ENCODE peak calls at places on chromosomes 6 and 20, in five cellular contexts. I is lower leg skin, X is GM06990, T is psoas muscle, H is IMR-90. S is an unnamed sample.

GRCh38 chr6:33977606-33978438 is 168.1 kb downstream of the GRM4 start:
- DNase-seq in H (no peak), X (no peak), I (peak; percentile 56), T (no peak), S (peak; percentile 37)

GRCh38 chr6:5968817-5969726 is 37.7 kb downstream of the NRN1 start:
- DNase-seq in T (peak; percentile 51), X (no peak), I (peak; percentile 88), H (no peak), S (peak; percentile 37)

GRCh38 chr6:124753562-124753961 is 208.7 kb upstream of the RNF217 start:
- DNase-seq in T (no peak), I (no peak), H (no peak), X (no peak), S (no peak)

GRCh38 chr20:44810391-44811149 is at the start of gene RIMS4:
- DNase-seq in I (peak; percentile 72), T (no peak), H (no peak), X (no peak), S (peak; percentile 97)

GRCh38 chr6:96001891-96002575 is 13.7 kb upstream of the FUT9 start:
- DNase-seq in X (no peak), T (no peak), I (no peak), H (no peak), S (no peak)

GRCh38 chr6:159435701-159436100 is 257.3 kb downstream of the SOD2 start:
- DNase-seq in X (no peak), I (no peak), T (no peak), H (no peak), S (no peak)

GRCh38 chr6:4491501-4492260 is 284.5 kb upstream of the CDYL start:
- DNase-seq in H (peak; percentile 37), X (no peak), T (no peak), I (no peak), S (no peak)

GRCh38 chr6:132136976-132137375 is 185.8 kb upstream of the CCN2 start:
- DNase-seq in I (no peak), H (no peak), T (no peak), X (no peak), S (no peak)

GRCh38 chr6:51552400-51552799 is 535.0 kb downstream of the PKHD1 start:
- DNase-seq in H (no peak), T (no peak), I (no peak), X (no peak), S (no peak)

GRCh38 chr6:165616116-165616515 is 46.9 kb downstream of the PDE10A start:
- DNase-seq in H (peak; percentile 18), X (no peak), T (no peak), I (no peak), S (peak; percentile 16)

GRCh38 chr6:82569022-82569421 is 205.4 kb downstream of the TPBG start:
- DNase-seq in H (no peak), X (no peak), I (no peak), T (no peak), S (no peak)

GRCh38 chr6:33429745-33430042 is 9.8 kb downstream of the SYNGAP1 start:
- DNase-seq in T (no peak), X (no peak), I (no peak), H (no peak), S (no peak)

GRCh38 chr20:57390604-57391438 is at the start of gene RBM38:
- DNase-seq in I (no peak), X (peak; percentile 86), H (peak; percentile 49), T (peak; percentile 77), S (peak; percentile 99)

GRCh38 chr6:142407685-142408273 is 106.0 kb downstream of the ADGRG6 start:
- DNase-seq in X (no peak), I (no peak), T (no peak), H (no peak), S (no peak)

GRCh38 chr6:17962436-17963031 is 24.9 kb downstream of the KIF13A start:
- DNase-seq in T (peak; percentile 66), I (no peak), H (peak; percentile 96), X (peak; percentile 21), S (no peak)

GRCh38 chr6:127146935-127147334 is 28.5 kb downstream of the RSPO3 start:
- DNase-seq in I (no peak), T (no peak), X (no peak), H (peak; percentile 82), S (no peak)

GRCh38 chr6:169070506-169071176 is 183.0 kb downstream of the THBS2 start:
- DNase-seq in T (peak; percentile 89), X (no peak), H (peak; percentile 100), I (peak; percentile 95), S (no peak)

GRCh38 chr6:121584591-121585369 is 149.3 kb downstream of the GJA1 start:
- DNase-seq in T (no peak), X (no peak), H (peak; percentile 74), I (no peak), S (no peak)

GRCh38 chr20:21808863-21809664 is 103.6 kb downstream of the PAX1 start:
- DNase-seq in X (peak; percentile 6), H (no peak), T (peak; percentile 31), I (no peak), S (peak; percentile 90)

GRCh38 chr20:14304466-14304865 is 32.9 kb downstream of the FLRT3 start:
- DNase-seq in X (no peak), T (no peak), H (no peak), I (no peak), S (no peak)

GRCh38 chr6:69232506-69233194 is 564.2 kb downstream of the LMBRD1 start:
- DNase-seq in T (peak; percentile 54), X (peak; percentile 52), H (peak; percentile 55), I (no peak), S (peak; percentile 45)

GRCh38 chr6:104404377-104404776 is 455.3 kb downstream of the HACE1 start:
- DNase-seq in T (no peak), H (no peak), I (no peak), X (no peak), S (no peak)

GRCh38 chr6:130681028-130681427 is 146.2 kb upstream of the SMLR1 start:
- DNase-seq in I (no peak), X (no peak), T (no peak), H (peak; percentile 65), S (no peak)

GRCh38 chr20:23120936-23121765 is 35.0 kb upstream of the CD93 start:
- DNase-seq in T (no peak), X (no peak), I (no peak), H (no peak), S (no peak)

GRCh38 chr6:138428943-138429616 is 25.1 kb downstream of the HEBP2 start:
- DNase-seq in X (no peak), T (no peak), H (peak; percentile 77), I (no peak), S (peak; percentile 64)

GRCh38 chr6:128739112-128739511 is 143.8 kb upstream of the LAMA2 start:
- DNase-seq in H (no peak), T (no peak), X (no peak), I (no peak), S (no peak)

GRCh38 chr6:128327890-128328289 is 192.5 kb downstream of the PTPRK start:
- DNase-seq in I (no peak), H (peak; percentile 16), T (no peak), X (peak; percentile 10), S (no peak)

GRCh38 chr6:13863699-13864155 is 49.4 kb upstream of the MCUR1 start:
- DNase-seq in T (no peak), I (peak; percentile 36), X (no peak), H (no peak), S (no peak)

GRCh38 chr6:154480144-154480639 is 30.3 kb downstream of the CNKSR3 start:
- DNase-seq in I (no peak), T (no peak), H (no peak), X (no peak), S (peak; percentile 61)

GRCh38 chr6:154481541-154482013 is 28.9 kb downstream of the CNKSR3 start:
- DNase-seq in T (no peak), X (no peak), I (no peak), H (no peak), S (no peak)

GRCh38 chr6:154478021-154478651 is 32.3 kb downstream of the CNKSR3 start:
- DNase-seq in I (peak; percentile 76), X (no peak), T (no peak), H (peak; percentile 23), S (no peak)

GRCh38 chr6:154478691-154479090 is 31.8 kb downstream of the CNKSR3 start:
- DNase-seq in H (no peak), X (no peak), T (no peak), I (no peak), S (no peak)

GRCh38 chr6:154479388-154480143 is 30.9 kb downstream of the CNKSR3 start:
- DNase-seq in X (no peak), H (peak; percentile 67), I (no peak), T (no peak), S (no peak)
- H3K4me3 ChIP-seq in X (no peak overlapping the region), H (peak overlapping the region; percentile 35), I (no peak overlapping the region), T (no peak overlapping the region), S (no peak overlapping the region)

GRCh38 chr20:52999040-52999439 is 26.9 kb downstream of the TSHZ2 start:
- DNase-seq in H (no peak), T (no peak), X (no peak), I (no peak), S (no peak)

GRCh38 chr20:53003420-53003819 is 31.3 kb downstream of the TSHZ2 start:
- DNase-seq in H (no peak), I (no peak), T (no peak), X (no peak), S (no peak)

GRCh38 chr20:53002786-53003185 is 30.6 kb downstream of the TSHZ2 start:
- DNase-seq in T (no peak), X (no peak), I (no peak), H (no peak), S (no peak)

GRCh38 chr20:53004267-53004813 is 32.2 kb downstream of the TSHZ2 start:
- DNase-seq in I (no peak), X (no peak), H (no peak), T (no peak), S (no peak)

GRCh38 chr20:53001502-53002301 is 29.5 kb downstream of the TSHZ2 start:
- DNase-seq in I (no peak), H (peak; percentile 8), T (no peak), X (peak; percentile 54), S (no peak)
- H3K4me3 ChIP-seq in I (no peak overlapping the region), H (no peak overlapping the region), T (no peak overlapping the region), X (peak overlapping the region; percentile 28), S (no peak overlapping the region)

DNA sequence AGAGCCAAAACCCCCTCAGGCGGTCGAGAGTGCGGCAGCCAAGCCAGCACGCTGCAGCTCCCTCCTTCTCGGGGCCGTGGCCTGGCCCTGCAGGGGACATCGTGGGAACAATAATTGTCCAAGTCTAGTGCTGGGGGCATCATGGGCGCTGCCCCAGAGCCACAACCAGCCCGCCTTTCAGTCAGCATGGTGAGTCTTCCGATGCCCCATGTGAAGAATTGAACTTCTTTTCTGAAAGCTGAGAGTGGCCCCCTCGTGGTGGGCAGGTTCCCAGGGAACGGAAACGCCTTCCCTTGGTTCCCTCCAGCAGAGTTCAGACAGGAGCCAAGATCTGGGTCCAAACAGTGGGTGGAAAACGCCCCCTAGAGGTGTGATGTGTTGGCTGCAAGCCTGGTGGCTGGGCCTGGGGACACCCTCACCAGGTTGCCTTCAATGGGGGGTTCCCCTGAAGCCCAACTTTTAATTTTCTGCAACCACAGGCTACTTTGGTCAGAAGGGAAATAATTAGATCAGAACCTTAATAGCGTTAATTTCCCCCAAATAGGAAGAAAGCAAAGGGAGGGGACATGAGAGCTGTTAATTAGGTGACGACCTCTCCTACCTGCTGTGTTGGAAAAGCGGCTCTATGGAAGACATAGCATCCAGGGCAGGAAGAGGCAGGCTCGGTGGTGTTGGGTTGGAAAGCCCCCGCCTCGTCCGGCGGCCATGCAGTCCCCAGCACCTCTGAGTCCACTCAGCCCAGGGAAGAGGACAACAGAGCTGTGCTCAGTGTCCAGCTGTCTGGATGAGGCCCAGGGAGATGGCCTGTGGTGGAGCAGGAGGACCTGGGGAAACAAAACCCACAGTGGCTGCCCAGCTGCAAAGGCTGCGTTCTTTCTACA is 4.7 kb upstream of the MRGBP start:
- DNase-seq in H (peak; percentile 91), X (peak; percentile 55), T (peak; percentile 79), I (peak; percentile 95), S (peak; percentile 96)
- H3K4me3 ChIP-seq in H (no peak overlapping the region), X (no peak overlapping the region), T (no peak overlapping the region), I (no peak overlapping the region), S (peak overlapping the region; percentile 27)

GRCh38 chr20:51136326-51136725 is 113.4 kb upstream of the KCNG1 start:
- DNase-seq in T (no peak), H (no peak), I (peak; percentile 10), X (no peak), S (no peak)
- H3K4me3 ChIP-seq in T (no peak overlapping the region), H (no peak overlapping the region), I (no peak overlapping the region), X (no peak overlapping the region), S (no peak overlapping the region)

S was measured in H7.